ENCODE peak calls at places on chromosome 7, in eight cellular contexts. V, M, K, G, H, C, I and F are unnamed samples.

GRCh38 chr7:77684030-77684429 is 12.2 kb upstream of the RSBN1L start:
- DNase-seq in V (no peak), G (peak), K (no peak), I (no peak), M (peak), H (no peak), C (peak), F (no peak)

GRCh38 chr7:134854816-134855215 is 75.4 kb downstream of the CALD1 start:
- DNase-seq in G (peak), C (peak), V (peak), M (no peak), H (no peak), K (no peak), I (no peak), F (no peak)

GRCh38 chr7:17402628-17403278 is 104.3 kb downstream of the AHR start:
- DNase-seq in I (no peak), G (no peak), M (no peak), C (no peak), V (no peak), K (peak), H (no peak), F (no peak)

GRCh38 chr7:140698477-140698876 is 2.0 kb downstream of the NDUFB2 start:
- DNase-seq in C (peak), H (no peak), I (no peak), K (no peak), M (no peak), G (no peak), V (no peak), F (no peak)

GRCh38 chr7:90830302-90830701 is 234.2 kb downstream of the CDK14 start:
- DNase-seq in K (no peak), C (no peak), I (no peak), V (no peak), H (no peak), G (no peak), M (no peak), F (no peak)

GRCh38 chr7:87475359-87476178 is at the start of gene ABCB4:
- DNase-seq in H (no peak), G (no peak), V (no peak), I (no peak), K (peak), M (no peak), C (peak), F (no peak)

GRCh38 chr7:102098986-102099385 is 187.7 kb upstream of the SH2B2 start:
- DNase-seq in K (no peak), G (no peak), H (no peak), C (no peak), M (no peak), I (no peak), V (no peak), F (no peak)

GRCh38 chr7:46468753-46469356 is 547.8 kb upstream of the IGFBP3 start:
- DNase-seq in M (no peak), C (no peak), G (peak), I (no peak), K (no peak), H (no peak), V (no peak), F (no peak)

GRCh38 chr7:68977709-68978108 is 620.6 kb upstream of the AUTS2 start:
- DNase-seq in H (no peak), V (no peak), C (no peak), M (no peak), I (no peak), G (no peak), K (no peak), F (no peak)

GRCh38 chr7:155804897-155805825 is 7.1 kb downstream of the SHH start:
- DNase-seq in V (peak), M (no peak), G (peak), K (peak), C (no peak), H (no peak), I (no peak), F (peak)

GRCh38 chr7:128672927-128673517 is 930 bp downstream of the GARIN1A start:
- DNase-seq in K (peak), C (no peak), V (peak), H (no peak), M (no peak), I (no peak), G (peak), F (no peak)

GRCh38 chr7:6170571-6171531 is 101.6 kb downstream of the CYTH3 start:
- DNase-seq in I (no peak), H (no peak), K (no peak), M (no peak), C (no peak), G (no peak), V (no peak), F (no peak)

GRCh38 chr7:45682836-45683555 is 108.8 kb downstream of the ADCY1 start:
- DNase-seq in G (no peak), M (no peak), C (no peak), H (no peak), V (no peak), K (no peak), I (peak), F (peak)